ENCODE peak calls at places on chromosomes 4 and X, in six cellular contexts. D, Y, B, K, O and F are unnamed samples.

GRCh38 chr4:145216532-145216931 is 36.1 kb upstream of the OTUD4 start:
- DNase-seq in Y (peak), O (no peak), K (peak), D (no peak), B (no peak), F (no peak)

GRCh38 chrX:69145281-69145680 is 20.0 kb downstream of the PJA1 start:
- DNase-seq in B (no peak), K (no peak), O (no peak), D (no peak), Y (no peak), F (no peak)

GRCh38 chr4:6441758-6442157 is 30.7 kb downstream of the PPP2R2C start:
- DNase-seq in O (no peak), Y (no peak), B (no peak), D (no peak), K (no peak), F (no peak)

GRCh38 chr4:30429813-30430466 is 290.2 kb upstream of the PCDH7 start:
- DNase-seq in B (no peak), Y (peak), O (peak), D (no peak), K (peak), F (no peak)

GRCh38 chrX:39308126-39308525 is 506.9 kb downstream of the MID1IP1 start:
- DNase-seq in K (no peak), D (no peak), Y (no peak), O (no peak), B (no peak), F (no peak)

GRCh38 chrX:255923-256331 is 25.3 kb upstream of the PLCXD1 start:
- DNase-seq in D (no peak), O (no peak), K (no peak), Y (no peak), B (no peak), F (no peak)

GRCh38 chr4:70728096-70728495 is 6.3 kb downstream of the RUFY3 start:
- DNase-seq in D (no peak), O (no peak), B (no peak), Y (no peak), K (no peak), F (no peak)

GRCh38 chr4:112645541-112646329 is 8.8 kb downstream of the LARP7 start:
- DNase-seq in K (no peak), D (no peak), O (no peak), Y (no peak), B (no peak), F (no peak)

GRCh38 chr4:124151031-124151430 is 561.5 kb downstream of the ANKRD50 start:
- DNase-seq in B (no peak), K (no peak), D (no peak), O (no peak), Y (no peak), F (no peak)

GRCh38 chrX:63652086-63652775 is 132.8 kb downstream of the ARHGEF9 start:
- DNase-seq in B (peak), O (no peak), Y (peak), D (no peak), K (peak), F (no peak)

GRCh38 chrX:140933056-140933455 is 69.3 kb upstream of the SPANXB1 start:
- DNase-seq in D (no peak), O (no peak), B (no peak), Y (no peak), K (no peak), F (no peak)

GRCh38 chrX:48696301-48697181 is at the start of gene SUV39H1:
- DNase-seq in K (peak), O (peak), Y (peak), B (no peak), D (peak), F (peak)

GRCh38 chrX:48700246-48700645 is 3.7 kb downstream of the SUV39H1 start:
- DNase-seq in K (no peak), Y (no peak), D (no peak), O (no peak), B (no peak), F (no peak)

GRCh38 chrX:48697182-48697727 is 721 bp downstream of the SUV39H1 start:
- DNase-seq in D (no peak), K (peak), B (no peak), Y (no peak), O (no peak), F (no peak)

GRCh38 chrX:48695925-48696300 is 621 bp upstream of the SUV39H1 start:
- DNase-seq in Y (no peak), O (no peak), D (no peak), K (no peak), B (no peak), F (no peak)

GRCh38 chrX:48698306-48698705 is 1.8 kb downstream of the SUV39H1 start:
- DNase-seq in D (no peak), K (no peak), B (no peak), Y (no peak), O (no peak), F (no peak)
- H3K4me3 ChIP-seq in D (no peak), K (no peak), B (no peak), Y (no peak), O (no peak), F (no peak)

DNA sequence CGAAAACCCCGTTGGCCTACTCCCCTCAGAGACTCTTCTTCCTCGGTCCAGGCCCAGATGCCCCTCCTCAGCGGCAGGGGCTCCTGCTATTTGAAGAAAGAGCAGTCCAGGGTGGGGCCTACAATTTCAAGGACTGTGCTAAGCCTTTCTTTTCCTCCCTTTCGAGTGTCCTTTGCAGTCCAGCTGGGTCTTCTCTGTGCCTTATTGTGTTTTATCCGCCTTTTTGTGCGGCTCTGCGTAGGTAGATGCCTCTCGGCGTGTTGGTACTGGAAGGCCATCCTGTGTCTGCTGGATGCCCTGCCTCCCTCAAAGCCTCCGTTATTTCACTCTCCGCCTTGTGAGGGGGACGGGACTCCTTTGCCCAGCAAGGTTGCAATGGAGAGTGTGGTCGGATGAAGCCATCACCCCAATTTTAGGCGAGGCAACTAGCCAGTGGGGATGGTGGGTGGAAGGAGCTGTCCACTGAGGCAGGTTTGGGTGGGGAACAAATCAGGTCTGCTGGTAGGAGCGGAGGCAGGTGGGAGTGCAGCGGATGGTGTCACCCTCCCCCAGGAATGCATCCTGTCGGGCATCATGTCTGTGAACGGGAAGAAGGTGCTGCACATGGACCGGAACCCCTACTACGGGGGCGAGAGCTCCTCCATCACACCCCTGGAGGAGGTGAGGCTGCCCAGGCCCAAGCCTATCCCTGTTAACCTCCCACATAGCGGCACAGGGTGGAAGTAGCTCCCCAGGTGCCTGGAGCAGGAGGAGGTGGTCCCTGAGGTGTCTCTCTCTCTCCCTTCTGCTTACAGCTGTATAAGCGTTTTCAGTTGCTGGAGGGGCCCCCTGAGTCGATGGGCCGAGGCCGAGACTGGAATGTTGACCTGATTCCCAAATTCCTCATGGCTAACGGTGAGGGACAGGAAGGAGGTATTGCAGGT is 1.3 kb downstream of the GDI1 start:
- DNase-seq in D (no peak), B (no peak), O (no peak), K (no peak), Y (no peak), F (no peak)
- H3K4me3 ChIP-seq in D (peak), B (peak), O (peak), K (peak), Y (peak), F (peak)

DNA sequence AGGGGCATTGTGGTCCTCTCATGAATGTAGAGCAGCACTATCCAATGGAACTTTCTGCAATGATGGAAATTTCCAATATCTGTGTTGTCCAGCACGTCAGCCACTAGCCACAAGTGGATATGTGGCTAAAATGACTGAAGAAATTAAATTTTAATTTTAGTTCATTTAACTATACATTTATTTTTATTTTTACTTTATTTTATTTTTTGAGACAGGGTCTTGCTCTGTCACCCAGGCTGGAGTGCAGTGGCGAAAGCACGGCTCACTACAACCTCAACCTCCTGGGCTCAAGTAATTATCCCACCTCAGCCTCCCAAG is 13.3 kb upstream of the RBBP7 start:
- DNase-seq in K (no peak), B (no peak), D (no peak), Y (no peak), O (no peak), F (no peak)
- H3K4me3 ChIP-seq in K (no peak), B (no peak), D (no peak), Y (no peak), O (no peak), F (peak)

DNA sequence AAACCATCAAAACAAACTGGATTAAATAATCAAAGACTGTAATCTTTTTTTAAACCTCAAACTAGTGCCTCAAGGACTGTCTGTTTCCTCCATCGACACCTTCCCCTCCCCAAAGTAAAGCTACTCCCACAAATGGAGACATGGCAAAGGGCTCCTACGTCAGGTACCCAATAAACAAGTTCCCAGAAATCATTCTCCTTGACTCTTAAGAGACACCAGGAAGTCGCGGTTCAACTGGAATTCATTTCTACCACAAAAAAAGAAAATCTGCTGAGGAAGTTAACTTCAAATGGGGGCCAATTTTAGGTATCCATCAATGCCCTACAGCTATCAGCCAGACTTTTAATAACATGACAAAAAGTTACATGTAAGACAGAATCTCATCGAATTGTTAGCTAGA is 2.5 kb downstream of the RPS4X start:
- DNase-seq in D (no peak), K (no peak), Y (no peak), O (no peak), B (no peak), F (no peak)
- H3K4me3 ChIP-seq in D (no peak), K (peak), Y (no peak), O (peak), B (peak), F (no peak)

DNA sequence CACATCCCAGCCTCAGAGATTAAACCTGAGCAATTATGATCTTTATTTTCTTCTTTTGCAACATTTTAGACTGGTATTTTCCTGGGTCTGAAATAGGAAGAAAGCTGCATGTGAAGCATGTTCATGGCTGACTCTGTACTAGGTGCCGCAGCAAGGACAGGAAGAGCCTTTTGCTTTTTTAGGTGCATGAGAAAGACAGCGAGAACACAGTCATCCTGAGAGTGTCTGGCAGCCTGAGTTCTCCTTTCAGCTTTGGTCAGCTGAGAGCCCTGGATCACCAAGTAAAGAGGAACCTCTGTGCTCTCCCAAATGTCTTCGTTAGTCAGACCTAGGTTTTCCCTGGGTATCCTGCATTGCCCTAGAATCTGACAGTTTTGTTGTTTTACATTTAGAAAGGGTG is 29.8 kb downstream of the FAM149A start:
- DNase-seq in D (no peak), Y (no peak), B (no peak), K (no peak), O (peak), F (no peak)
- H3K4me3 ChIP-seq in D (no peak), Y (no peak), B (no peak), K (no peak), O (no peak), F (no peak)

GRCh38 chrX:130212371-130212770 is 40.6 kb downstream of the RAB33A start:
- DNase-seq in Y (no peak), B (no peak), O (no peak), K (no peak), D (no peak), F (no peak)
- H3K4me3 ChIP-seq in Y (no peak), B (no peak), O (no peak), K (no peak), D (no peak), F (no peak)

GRCh38 chrX:37905436-37906147 is 58.2 kb upstream of the DYNLT3 start:
- DNase-seq in D (no peak), K (no peak), Y (peak), B (no peak), O (peak), F (no peak)
- H3K4me3 ChIP-seq in D (no peak), K (peak), Y (peak), B (peak), O (no peak), F (no peak)

GRCh38 chr4:61561028-61561427 is 360.9 kb downstream of the ADGRL3 start:
- DNase-seq in Y (no peak), K (no peak), O (no peak), D (no peak), B (no peak), F (no peak)
- H3K4me3 ChIP-seq in Y (no peak), K (no peak), O (no peak), D (no peak), B (no peak), F (no peak)